ENCODE peak calls at places on chromosome 2, in four cellular contexts. One of them, this sample, is unnamed.
A peak's percentile ranks its signal among the peaks of the same experiment; 100 is the strongest.

GRCh38 chr2:48315847-48316194 is 214.1 kb upstream of the STON1 start:
- DNase-seq in H1: no peak
- DNase-seq in K562: peak; percentile 12
- DNase-seq in SK-N-SH: peak; percentile 39
- DNase-seq in this sample: peak; percentile 22

GRCh38 chr2:23862716-23863426 is 64.1 kb downstream of the ATAD2B start:
- DNase-seq in H1: no peak
- DNase-seq in K562: no peak
- DNase-seq in SK-N-SH: no peak
- DNase-seq in this sample: no peak

GRCh38 chr2:108428286-108429009 is 20.6 kb upstream of the GCC2 start:
- DNase-seq in H1: no peak
- DNase-seq in K562: no peak
- DNase-seq in SK-N-SH: no peak
- DNase-seq in this sample: no peak

GRCh38 chr2:168434164-168434563 is 21.9 kb upstream of the CERS6 start:
- DNase-seq in H1: no peak
- DNase-seq in K562: no peak
- DNase-seq in SK-N-SH: peak; percentile 52
- DNase-seq in this sample: no peak

GRCh38 chr2:99836670-99837069 is 305.7 kb downstream of the AFF3 start:
- DNase-seq in H1: no peak
- DNase-seq in K562: no peak
- DNase-seq in SK-N-SH: peak; percentile 31
- DNase-seq in this sample: no peak

GRCh38 chr2:7324706-7325105 is 407.5 kb downstream of the RNF144A start:
- DNase-seq in H1: no peak
- DNase-seq in K562: no peak
- DNase-seq in SK-N-SH: no peak
- DNase-seq in this sample: peak; percentile 15

GRCh38 chr2:119808516-119809147 is 48.9 kb downstream of the PTPN4 start:
- DNase-seq in H1: no peak
- DNase-seq in K562: no peak
- DNase-seq in SK-N-SH: no peak
- DNase-seq in this sample: no peak

GRCh38 chr2:160695402-160696060 is 201.9 kb upstream of the RBMS1 start:
- DNase-seq in H1: no peak
- DNase-seq in K562: no peak
- DNase-seq in SK-N-SH: no peak
- DNase-seq in this sample: no peak

GRCh38 chr2:107735206-107735605 is 91.5 kb upstream of the RGPD4 start:
- DNase-seq in H1: no peak
- DNase-seq in K562: no peak
- DNase-seq in SK-N-SH: no peak
- DNase-seq in this sample: no peak

GRCh38 chr2:106073608-106074406 is 120.3 kb downstream of the UXS1 start:
- DNase-seq in H1: no peak
- DNase-seq in K562: no peak
- DNase-seq in SK-N-SH: no peak
- DNase-seq in this sample: no peak
- TF ChIP-seq MAX in H1: no peak
- TF ChIP-seq MAX in K562: no peak
- TF ChIP-seq MAX in SK-N-SH: no peak
- TF ChIP-seq MAX in this sample: no peak

GRCh38 chr2:222982010-222982908 is 69.7 kb upstream of the KCNE4 start:
- DNase-seq in H1: no peak
- DNase-seq in K562: no peak
- DNase-seq in SK-N-SH: peak; percentile 31
- DNase-seq in this sample: peak; percentile 46
- TF ChIP-seq TEAD4 in H1: no peak
- TF ChIP-seq TEAD4 in K562: no peak
- TF ChIP-seq TEAD4 in SK-N-SH: no peak
- TF ChIP-seq TEAD4 in this sample: no peak

GRCh38 chr2:21418456-21418855 is 294.7 kb downstream of the TDRD15 start:
- DNase-seq in H1: no peak
- DNase-seq in K562: no peak
- DNase-seq in SK-N-SH: no peak
- DNase-seq in this sample: no peak

GRCh38 chr2:21422050-21422449 is 298.3 kb downstream of the TDRD15 start:
- DNase-seq in H1: peak; percentile 44
- DNase-seq in K562: peak; percentile 32
- DNase-seq in SK-N-SH: peak; percentile 45
- DNase-seq in this sample: peak; percentile 90

GRCh38 chr2:21424375-21424774 is 300.6 kb downstream of the TDRD15 start:
- DNase-seq in H1: no peak
- DNase-seq in K562: no peak
- DNase-seq in SK-N-SH: no peak
- DNase-seq in this sample: no peak

GRCh38 chr2:21423854-21424253 is 300.1 kb downstream of the TDRD15 start:
- DNase-seq in H1: no peak
- DNase-seq in K562: no peak
- DNase-seq in SK-N-SH: no peak
- DNase-seq in this sample: no peak

GRCh38 chr2:21422724-21423522 is 299.2 kb downstream of the TDRD15 start:
- DNase-seq in H1: no peak
- DNase-seq in K562: no peak
- DNase-seq in SK-N-SH: no peak
- DNase-seq in this sample: no peak
- TF ChIP-seq MAX in H1: no peak
- TF ChIP-seq MAX in K562: no peak
- TF ChIP-seq MAX in SK-N-SH: no peak
- TF ChIP-seq MAX in this sample: no peak

GRCh38 chr2:190653231-190653630 is 4.3 kb downstream of the NAB1 start:
- DNase-seq in H1: no peak
- DNase-seq in K562: no peak
- DNase-seq in SK-N-SH: no peak
- DNase-seq in this sample: no peak

GRCh38 chr2:190656301-190656700 is 7.4 kb downstream of the NAB1 start:
- DNase-seq in H1: no peak
- DNase-seq in K562: no peak
- DNase-seq in SK-N-SH: no peak
- DNase-seq in this sample: no peak

GRCh38 chr2:190655570-190655969 is 6.7 kb downstream of the NAB1 start:
- DNase-seq in H1: no peak
- DNase-seq in K562: no peak
- DNase-seq in SK-N-SH: no peak
- DNase-seq in this sample: no peak

GRCh38 chr2:190653931-190654330 is 5.0 kb downstream of the NAB1 start:
- DNase-seq in H1: no peak
- DNase-seq in K562: no peak
- DNase-seq in SK-N-SH: no peak
- DNase-seq in this sample: no peak

DNA sequence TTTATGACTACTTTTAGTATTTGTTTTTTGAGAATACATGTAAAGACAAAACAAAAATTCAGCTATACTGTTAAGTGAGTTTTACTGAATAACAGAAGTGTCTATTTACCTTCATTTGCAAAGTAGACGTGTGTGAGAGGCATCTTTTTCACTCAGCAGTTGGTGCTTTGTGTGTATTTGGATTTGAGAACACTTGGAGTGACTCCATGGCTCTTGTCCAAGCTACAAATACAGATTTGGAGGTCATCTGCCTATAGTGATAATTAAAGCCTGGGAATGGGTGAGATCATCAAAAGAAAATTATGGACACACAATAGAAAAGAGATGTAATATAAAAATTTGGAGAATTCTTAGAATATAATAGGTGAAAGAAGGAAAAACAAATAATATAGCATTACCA is 6.2 kb downstream of the NAB1 start:
- DNase-seq in H1: no peak
- DNase-seq in K562: no peak
- DNase-seq in SK-N-SH: no peak
- DNase-seq in this sample: no peak
- TF ChIP-seq TEAD4 in H1: no peak
- TF ChIP-seq TEAD4 in K562: no peak
- TF ChIP-seq TEAD4 in SK-N-SH: no peak
- TF ChIP-seq TEAD4 in this sample: no peak

DNA sequence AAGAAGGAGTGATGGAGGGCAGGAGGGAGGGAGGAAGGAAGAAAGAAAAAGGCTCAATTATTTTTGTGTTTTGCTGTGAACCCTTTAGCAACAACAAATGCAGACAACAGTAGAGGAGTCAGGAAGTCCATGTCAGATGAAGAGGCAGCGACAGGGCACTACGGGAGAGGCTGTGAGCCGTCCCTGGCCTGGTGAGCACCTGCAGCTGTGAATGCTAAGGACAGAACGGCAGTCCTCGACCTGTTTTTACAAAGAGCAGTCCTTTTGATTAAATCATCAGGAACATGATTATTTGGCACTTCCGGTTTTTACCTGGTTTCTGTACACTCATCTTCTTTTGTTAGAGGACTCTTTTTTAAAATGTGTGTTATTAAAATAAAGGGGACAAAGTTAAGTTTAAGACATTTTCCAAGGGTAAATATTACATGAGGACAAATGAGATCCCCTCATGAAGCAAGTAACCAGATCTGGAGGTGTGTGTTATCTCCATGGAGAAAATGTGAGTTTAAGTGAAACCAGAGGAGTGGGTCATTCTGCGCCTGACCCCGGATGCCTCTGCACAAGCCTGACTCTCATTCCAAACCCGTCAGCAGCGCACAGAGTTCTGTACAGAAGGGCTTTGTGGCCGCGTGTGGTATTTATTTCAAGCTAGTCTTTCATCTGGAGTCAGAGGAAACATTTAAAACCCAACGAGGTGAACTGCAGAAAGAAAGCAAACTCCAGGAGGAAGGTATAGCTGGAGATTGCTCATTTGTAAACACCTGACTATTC is 492.5 kb downstream of the SOX11 start:
- DNase-seq in H1: no peak
- DNase-seq in K562: no peak
- DNase-seq in SK-N-SH: peak; percentile 26
- DNase-seq in this sample: no peak
- TF ChIP-seq MAX in H1: no peak
- TF ChIP-seq MAX in K562: no peak
- TF ChIP-seq MAX in SK-N-SH: no peak
- TF ChIP-seq MAX in this sample: no peak

GRCh38 chr2:84486436-84487115 is 27.5 kb upstream of the SUCLG1 start:
- DNase-seq in H1: no peak
- DNase-seq in K562: no peak
- DNase-seq in SK-N-SH: no peak
- DNase-seq in this sample: no peak
- TF ChIP-seq TEAD4 in H1: no peak
- TF ChIP-seq TEAD4 in K562: no peak
- TF ChIP-seq TEAD4 in SK-N-SH: no peak
- TF ChIP-seq TEAD4 in this sample: no peak

GRCh38 chr2:85769236-85769986 is 15.6 kb downstream of the ATOH8 start:
- DNase-seq in H1: no peak
- DNase-seq in K562: peak; percentile 84
- DNase-seq in SK-N-SH: peak; percentile 81
- DNase-seq in this sample: peak; percentile 60
- TF ChIP-seq MAX in H1: no peak
- TF ChIP-seq MAX in K562: no peak
- TF ChIP-seq MAX in SK-N-SH: no peak
- TF ChIP-seq MAX in this sample: no peak

This sample was measured in WTC11.